ENCODE peak calls at places on chromosomes 1 and 21, in five cellular contexts. Z is H9, Y is MCF 10A, A is T-cell, H is ovary. L is an unnamed sample.

GRCh38 chr1:198333744-198334143 is 176.9 kb downstream of the NEK7 start:
- DNase-seq in Z (no peak), Y (peak), A (no peak), H (no peak), L (no peak)

GRCh38 chr21:45466330-45467220 is 61.6 kb downstream of the COL18A1 start:
- DNase-seq in Z (no peak), Y (no peak), A (no peak), H (peak), L (no peak)

GRCh38 chr1:182065126-182065845 is 3.8 kb upstream of the ZNF648 start:
- DNase-seq in Z (no peak), Y (no peak), A (no peak), H (no peak), L (no peak)

GRCh38 chr21:46024983-46025860 is 43.7 kb downstream of the COL6A1 start:
- DNase-seq in Z (no peak), Y (no peak), A (no peak), H (no peak), L (no peak)

GRCh38 chr1:16122361-16122881 is 33.4 kb downstream of the EPHA2 start:
- DNase-seq in Z (peak), Y (no peak), A (no peak), H (peak), L (no peak)

GRCh38 chr1:27436204-27437159 is 44.1 kb downstream of the GPR3 start:
- DNase-seq in Z (no peak), Y (peak), A (no peak), H (no peak), L (no peak)

GRCh38 chr1:200207711-200208126 is 180.2 kb downstream of the NR5A2 start:
- DNase-seq in Z (no peak), Y (peak), A (no peak), H (no peak), L (no peak)

GRCh38 chr1:41372600-41372993 is 11.4 kb downstream of the FOXO6 start:
- DNase-seq in Z (no peak), Y (no peak), A (no peak), H (peak), L (no peak)

GRCh38 chr21:26966360-26966977 is 419 bp downstream of the ADAMTS5 start:
- DNase-seq in Z (peak), Y (no peak), A (no peak), H (no peak), L (no peak)

GRCh38 chr1:93663191-93663614 is 18.4 kb downstream of the BCAR3 start:
- DNase-seq in Z (no peak), Y (no peak), A (no peak), H (no peak), L (no peak)

GRCh38 chr1:155072531-155073289 is 5.9 kb upstream of the EFNA3 start:
- DNase-seq in Z (no peak), Y (no peak), A (no peak), H (no peak), L (no peak)

GRCh38 chr1:112706505-112707216 is at the start of gene RHOC:
- DNase-seq in Z (peak), Y (peak), A (no peak), H (peak), L (peak)

GRCh38 chr1:26697441-26697977 is 1.7 kb downstream of the ARID1A start:
- DNase-seq in Z (no peak), Y (no peak), A (peak), H (peak), L (no peak)

GRCh38 chr21:38988211-38989096 is 182.7 kb downstream of the ETS2 start:
- DNase-seq in Z (no peak), Y (no peak), A (no peak), H (no peak), L (no peak)

GRCh38 chr1:159880435-159880834 is 18.0 kb upstream of the VSIG8 start:
- DNase-seq in Z (no peak), Y (no peak), A (no peak), H (no peak), L (no peak)

GRCh38 chr1:220787069-220787614 is 429 bp downstream of the MTARC1 start:
- DNase-seq in Z (peak), Y (peak), A (no peak), H (peak), L (peak)

GRCh38 chr1:172449585-172450523 is 6.0 kb upstream of the PIGC start:
- DNase-seq in Z (peak), Y (peak), A (no peak), H (peak), L (peak)

GRCh38 chr1:236686815-236687160 is 489 bp downstream of the ACTN2 start:
- DNase-seq in Z (peak), Y (no peak), A (no peak), H (peak), L (no peak)

GRCh38 chr21:42862774-42863503 is 16.4 kb downstream of the WDR4 start:
- DNase-seq in Z (peak), Y (peak), A (no peak), H (no peak), L (no peak)

GRCh38 chr1:30840904-30841598 is 67.5 kb downstream of the SDC3 start:
- DNase-seq in Z (no peak), Y (no peak), A (no peak), H (no peak), L (no peak)

GRCh38 chr1:112397051-112397471 is 1.0 kb downstream of the CTTNBP2NL start:
- DNase-seq in Z (no peak), Y (no peak), A (no peak), H (no peak), L (peak)

GRCh38 chr1:234914606-234915290 is 213.9 kb downstream of the TOMM20 start:
- DNase-seq in Z (no peak), Y (no peak), A (no peak), H (no peak), L (peak)

GRCh38 chr1:94275116-94275515 is 37.7 kb upstream of the ARHGAP29 start:
- DNase-seq in Z (no peak), Y (no peak), A (no peak), H (no peak), L (no peak)

L was measured in left colon.